ENCODE peak calls at places on chromosomes 2 and 18, in four cellular contexts. R is stimulated activated CD4-positive, alpha-beta T cell treated with anti-CD3 and anti-CD28 coated beads, Interleukin-12 subunit alpha, Interleukin-12 subunit beta, amount 100 ng/mL, for 48 hours; T is neural crest cell; I is right atrium auricular region. L is an unnamed sample.

GRCh38 chr18:35089918-35090550 is 48.8 kb downstream of the MAPRE2 start:
- DNase-seq in R (no peak), I (no peak), T (no peak), L (no peak)

GRCh38 chr2:197386242-197386641 is 48.6 kb downstream of the SF3B1 start:
- DNase-seq in T (no peak), R (no peak), I (no peak), L (no peak)

GRCh38 chr2:144925886-144926285 is 406.0 kb upstream of the ZEB2 start:
- DNase-seq in T (no peak), R (no peak), I (no peak), L (no peak)

GRCh38 chr2:150465703-150466569 is 21.5 kb downstream of the RND3 start:
- DNase-seq in R (no peak), I (no peak), T (no peak), L (no peak)

GRCh38 chr18:45745817-45746461 is 22.0 kb downstream of the SLC14A1 start:
- DNase-seq in I (no peak), T (no peak), R (no peak), L (no peak)

GRCh38 chr2:168773719-168774521 is 28.5 kb upstream of the NOSTRIN start:
- DNase-seq in I (peak), T (peak), R (peak), L (no peak)

GRCh38 chr2:98355881-98356280 is 9.6 kb downstream of the CNGA3 start:
- DNase-seq in T (no peak), R (no peak), I (no peak), L (no peak)

GRCh38 chr18:79400591-79401381 is 5.1 kb downstream of the NFATC1 start:
- DNase-seq in T (no peak), I (no peak), R (no peak), L (no peak)

GRCh38 chr2:28296904-28297303 is 95.8 kb upstream of the FOSL2 start:
- DNase-seq in T (no peak), R (no peak), I (no peak), L (no peak)

GRCh38 chr2:223815884-223816570 is 21.4 kb downstream of the AP1S3 start:
- DNase-seq in R (no peak), T (no peak), I (no peak), L (no peak)

GRCh38 chr18:76386886-76387285 is 108.2 kb downstream of the ZNF516 start:
- DNase-seq in I (no peak), R (no peak), T (no peak), L (peak)

GRCh38 chr18:9757851-9758587 is 49.9 kb downstream of the RAB31 start:
- DNase-seq in T (no peak), I (no peak), R (no peak), L (no peak)

GRCh38 chr2:42929577-42929984 is 137.2 kb upstream of the HAAO start:
- DNase-seq in T (no peak), R (no peak), I (no peak), L (no peak)

GRCh38 chr2:79099140-79099686 is 11.4 kb upstream of the REG1B start:
- DNase-seq in I (no peak), T (no peak), R (no peak), L (no peak)

GRCh38 chr2:227462463-227462951 is 9.4 kb upstream of the AGFG1 start:
- DNase-seq in I (no peak), T (no peak), R (no peak), L (no peak)

GRCh38 chr18:54386043-54386442 is 28.3 kb downstream of the C18orf54 start:
- DNase-seq in T (no peak), I (no peak), R (no peak), L (no peak)

GRCh38 chr2:180657054-180657453 is 323.4 kb upstream of the UBE2E3 start:
- DNase-seq in R (no peak), T (no peak), I (no peak), L (no peak)